ENCODE peak calls at places on chromosomes 6 and 20, in six cellular contexts. S is choroid plexus epithelial cell; O is epithelial cell of proximal tubule; Q is activated B cell treated with CpG ODN at 0.5 μM for 24 hours; B is dorsolateral prefrontal cortex; F is CD8-positive, alpha-beta T cell. Z is an unnamed sample.

GRCh38 chr6:138105880-138106664 is 1.1 kb downstream of the PERP start:
- DNase-seq in S (peak), O (no peak), Q (no peak), B (no peak), F (no peak), Z (no peak)

GRCh38 chr6:29696147-29697129 is 15.5 kb upstream of the ZFP57 start:
- DNase-seq in S (peak), O (no peak), Q (no peak), B (peak), F (no peak), Z (no peak)

GRCh38 chr6:140046030-140046632 is 671.7 kb upstream of the CITED2 start:
- DNase-seq in S (no peak), O (no peak), Q (no peak), B (no peak), F (no peak), Z (no peak)

GRCh38 chr6:157464653-157465535 is 83.9 kb downstream of the ZDHHC14 start:
- DNase-seq in S (no peak), O (no peak), Q (peak), B (no peak), F (no peak), Z (no peak)

GRCh38 chr6:44285552-44286284 is 15.5 kb downstream of the TMEM151B start:
- DNase-seq in S (peak), O (no peak), Q (no peak), B (no peak), F (no peak), Z (no peak)

GRCh38 chr6:45376310-45377040 is 1.3 kb downstream of the SUPT3H start:
- DNase-seq in S (peak), O (no peak), Q (no peak), B (no peak), F (no peak), Z (no peak)

GRCh38 chr6:38805127-38805655 is 90.1 kb downstream of the DNAH8 start:
- DNase-seq in S (no peak), O (no peak), Q (no peak), B (no peak), F (no peak), Z (no peak)

GRCh38 chr20:62219101-62219991 is 732 bp downstream of the HRH3 start:
- DNase-seq in S (peak), O (no peak), Q (no peak), B (no peak), F (no peak), Z (no peak)

GRCh38 chr20:17728074-17728473 is 28.3 kb downstream of the BANF2 start:
- DNase-seq in S (no peak), O (no peak), Q (no peak), B (no peak), F (no peak), Z (no peak)

GRCh38 chr6:133590814-133591213 is 298.1 kb upstream of the TCF21 start:
- DNase-seq in S (peak), O (no peak), Q (no peak), B (no peak), F (no peak), Z (no peak)

GRCh38 chr6:27161946-27162603 is 85.4 kb upstream of the PRSS16 start:
- DNase-seq in S (peak), O (no peak), Q (no peak), B (peak), F (no peak), Z (no peak)

GRCh38 chr20:33648396-33649004 is 13.6 kb upstream of the C20orf144 start:
- DNase-seq in S (no peak), O (no peak), Q (no peak), B (no peak), F (no peak), Z (no peak)

GRCh38 chr6:20875369-20875963 is 341.2 kb downstream of the CDKAL1 start:
- DNase-seq in S (peak), O (peak), Q (no peak), B (no peak), F (no peak), Z (no peak)

GRCh38 chr6:112443118-112443641 is 96.0 kb downstream of the RFPL4B start:
- DNase-seq in S (no peak), O (peak), Q (no peak), B (no peak), F (no peak), Z (no peak)

GRCh38 chr6:33904050-33904827 is 100.4 kb upstream of the MLN start:
- DNase-seq in S (peak), O (no peak), Q (no peak), B (no peak), F (peak), Z (no peak)

GRCh38 chr20:47310729-47311128 is 45.8 kb downstream of the ZMYND8 start:
- DNase-seq in S (no peak), O (no peak), Q (no peak), B (no peak), F (no peak), Z (no peak)

GRCh38 chr6:150008588-150008987 is 16.7 kb downstream of the RAET1L start:
- DNase-seq in S (no peak), O (no peak), Q (no peak), B (no peak), F (no peak), Z (no peak)

GRCh38 chr6:126153661-126154060 is 167.3 kb downstream of the TRMT11 start:
- DNase-seq in S (peak), O (no peak), Q (no peak), B (no peak), F (no peak), Z (no peak)

GRCh38 chr6:148747145-148747492 is 289 bp downstream of the UST start:
- DNase-seq in S (no peak), O (no peak), Q (no peak), B (no peak), F (no peak), Z (peak)

GRCh38 chr6:105851181-105851580 is 235.0 kb upstream of the PRDM1 start:
- DNase-seq in S (peak), O (no peak), Q (no peak), B (no peak), F (no peak), Z (no peak)

GRCh38 chr6:120869397-120869796 is 464.9 kb downstream of the TBC1D32 start:
- DNase-seq in S (peak), O (no peak), Q (no peak), B (no peak), F (no peak), Z (peak)

GRCh38 chr6:122789078-122789861 is at the start of gene SMPDL3A:
- DNase-seq in S (peak), O (no peak), Q (peak), B (peak), F (no peak), Z (peak)

DNA sequence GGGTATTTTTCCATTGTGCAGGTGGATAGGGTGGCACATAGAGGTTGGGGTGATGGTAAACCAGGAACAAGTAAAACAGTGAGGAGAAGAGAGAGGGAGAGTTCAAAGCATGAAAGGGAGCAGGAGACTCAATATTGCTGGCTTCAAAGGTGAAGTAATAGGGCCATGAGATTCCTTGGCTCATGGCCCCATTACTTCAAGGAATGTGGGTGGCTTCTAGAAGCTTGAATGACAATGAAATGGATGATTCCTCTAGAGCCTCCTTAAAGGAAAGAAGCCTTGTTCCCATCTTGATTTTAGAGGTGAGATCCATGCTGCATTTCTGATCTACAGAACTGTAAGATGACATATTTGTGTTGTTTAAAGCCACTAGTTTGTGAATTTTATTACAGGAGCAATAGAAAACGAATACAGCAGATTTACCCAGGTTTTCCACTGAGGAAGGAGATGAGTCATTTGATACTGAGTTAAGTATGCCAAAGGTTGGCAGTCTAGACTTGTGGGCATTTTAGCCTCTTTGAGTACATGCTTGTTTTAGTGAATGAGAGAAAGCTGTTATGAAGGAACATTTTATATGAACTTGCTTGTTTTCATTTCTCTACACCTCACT is 110.4 kb downstream of the PLCB4 start:
- DNase-seq in S (peak), O (peak), Q (no peak), B (no peak), F (no peak), Z (no peak)
- TF ChIP-seq CTCF in S (no peak), O (no peak), Q (no peak), B (no peak), F (no peak), Z (no peak)

GRCh38 chr20:5569021-5569420 is 181.2 kb upstream of the SHLD1 start:
- DNase-seq in S (peak), O (no peak), Q (no peak), B (no peak), F (peak), Z (no peak)
- TF ChIP-seq CTCF in S (peak), O (peak), Q (peak), B (peak), F (peak), Z (peak)

GRCh38 chr6:169751242-169752073 is at the start of the genes DYNLT2 and ERMARD:
- DNase-seq in S (peak), O (peak), Q (peak), B (peak), F (peak), Z (peak)
- TF ChIP-seq CTCF in S (peak), O (no peak), Q (no peak), B (peak), F (no peak), Z (peak)

DNA sequence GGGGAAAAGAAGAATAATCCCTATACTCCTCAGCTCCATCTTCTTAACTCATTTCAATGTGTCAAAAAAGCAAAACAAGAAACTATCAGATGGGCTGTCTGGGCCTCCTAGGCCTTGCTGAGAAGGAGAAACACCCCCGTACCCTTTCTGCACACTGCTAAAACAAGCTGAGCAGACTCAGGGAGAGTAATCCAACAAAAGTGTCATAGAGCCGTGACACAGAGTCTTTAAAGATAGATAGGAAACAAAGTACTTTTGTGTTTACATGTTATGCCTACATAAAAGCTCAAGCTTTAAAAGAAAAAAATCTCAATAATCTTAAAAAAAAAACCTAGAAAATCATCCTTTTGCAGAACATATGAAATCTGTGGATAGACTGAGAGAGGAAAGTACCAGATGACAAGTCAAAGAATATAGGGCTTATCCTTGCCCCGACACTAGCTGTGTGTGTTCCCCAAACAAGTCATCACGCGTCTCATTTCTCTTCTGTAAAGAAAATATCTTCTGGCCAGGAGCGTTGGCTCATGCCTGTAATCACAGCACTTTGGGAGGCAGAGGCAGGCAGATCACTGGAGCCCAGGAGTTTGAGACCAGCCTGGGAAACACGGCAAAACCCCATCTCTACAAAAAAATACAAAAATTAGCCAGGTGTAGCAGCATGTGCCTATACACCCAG is 81.3 kb downstream of the MAP3K5 start:
- DNase-seq in S (no peak), O (no peak), Q (no peak), B (no peak), F (no peak), Z (no peak)
- TF ChIP-seq CTCF in S (no peak), O (no peak), Q (no peak), B (no peak), F (no peak), Z (no peak)

GRCh38 chr20:45297786-45298497 is 8.7 kb upstream of the RBPJL start:
- DNase-seq in S (no peak), O (no peak), Q (no peak), B (no peak), F (no peak), Z (no peak)

GRCh38 chr20:45299786-45300185 is 6.9 kb upstream of the RBPJL start:
- DNase-seq in S (no peak), O (no peak), Q (no peak), B (no peak), F (no peak), Z (no peak)

GRCh38 chr20:45301824-45302251 is 4.8 kb upstream of the RBPJL start:
- DNase-seq in S (no peak), O (no peak), Q (no peak), B (no peak), F (no peak), Z (no peak)

GRCh38 chr20:45303586-45304463 is 2.8 kb upstream of the RBPJL start:
- DNase-seq in S (no peak), O (no peak), Q (no peak), B (no peak), F (no peak), Z (no peak)

DNA sequence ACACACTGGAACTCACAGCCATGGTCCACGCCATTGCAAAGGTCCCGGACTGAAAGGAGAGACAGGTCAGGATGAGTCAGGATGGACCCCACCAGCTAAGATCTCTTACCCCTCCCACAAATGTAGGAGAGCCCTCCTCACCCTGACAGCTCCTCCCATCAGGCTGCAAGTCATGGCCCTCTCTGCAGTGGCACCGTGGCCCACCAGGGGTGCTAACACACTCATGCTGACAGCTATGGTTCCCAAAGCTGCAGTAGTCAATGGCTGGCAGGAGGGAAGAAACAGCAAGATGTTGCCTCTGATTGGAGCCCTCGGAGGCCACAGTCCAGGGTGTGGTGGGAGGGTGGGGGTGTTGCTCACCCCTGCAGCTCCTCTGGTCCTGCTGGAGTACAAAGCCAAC is 5.7 kb upstream of the RBPJL start:
- DNase-seq in S (peak), O (no peak), Q (no peak), B (no peak), F (no peak), Z (no peak)
- TF ChIP-seq CTCF in S (peak), O (peak), Q (no peak), B (no peak), F (peak), Z (no peak)

GRCh38 chr6:158628542-158628941 is 16.0 kb downstream of the DYNLT1 start:
- DNase-seq in S (no peak), O (no peak), Q (no peak), B (no peak), F (no peak), Z (no peak)

GRCh38 chr6:158627168-158627939 is 17.2 kb downstream of the DYNLT1 start:
- DNase-seq in S (no peak), O (no peak), Q (no peak), B (no peak), F (no peak), Z (no peak)

GRCh38 chr6:158630944-158631616 is 13.5 kb downstream of the DYNLT1 start:
- DNase-seq in S (peak), O (no peak), Q (no peak), B (no peak), F (no peak), Z (no peak)

GRCh38 chr6:158627940-158628211 is 16.7 kb downstream of the DYNLT1 start:
- DNase-seq in S (no peak), O (no peak), Q (no peak), B (no peak), F (no peak), Z (no peak)

GRCh38 chr6:158629376-158630221 is 14.9 kb downstream of the DYNLT1 start:
- DNase-seq in S (no peak), O (no peak), Q (no peak), B (no peak), F (peak), Z (no peak)
- TF ChIP-seq CTCF in S (peak), O (peak), Q (no peak), B (no peak), F (peak), Z (no peak)

DNA sequence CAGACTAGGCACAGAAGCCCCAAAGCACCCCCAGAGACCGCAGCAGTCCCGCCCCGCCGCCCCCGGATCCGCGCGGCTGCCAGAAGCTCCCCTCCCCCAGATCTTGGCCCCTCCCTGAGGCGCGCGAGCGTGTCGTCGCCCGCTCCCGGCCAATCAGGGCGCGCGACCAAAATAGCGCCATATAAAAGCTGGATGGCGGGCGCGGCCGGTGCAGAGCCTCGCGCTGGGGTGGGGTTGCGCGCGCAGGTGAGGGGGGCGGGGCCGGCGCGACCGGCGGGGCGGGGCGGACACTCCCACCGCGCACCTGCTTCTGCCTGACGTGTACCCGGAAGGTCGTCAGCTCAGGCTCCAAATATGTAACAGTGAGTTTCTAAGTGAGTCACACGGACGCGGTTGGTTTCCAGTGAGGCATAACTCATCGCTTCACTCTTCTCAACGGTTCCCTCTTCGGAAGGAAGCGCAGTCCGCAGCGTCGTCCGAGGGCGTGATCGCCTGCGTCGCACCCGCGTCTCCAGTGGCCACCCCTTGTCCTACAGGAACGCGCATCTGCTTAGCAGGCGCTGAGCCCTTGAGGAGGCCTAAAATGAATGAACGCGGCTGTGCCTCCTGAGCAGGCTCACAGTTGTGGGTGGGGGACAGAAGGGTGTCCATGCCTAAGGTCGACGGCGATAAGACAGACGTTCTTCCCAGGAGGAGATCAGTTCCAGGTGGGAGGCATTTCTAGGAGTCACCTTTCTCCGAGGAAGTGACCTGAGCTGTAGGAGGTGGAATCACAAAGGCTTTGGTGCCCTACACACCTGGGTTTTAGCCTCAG is 50.6 kb upstream of the EZR start:
- DNase-seq in S (peak), O (peak), Q (peak), B (peak), F (peak), Z (peak)
- TF ChIP-seq CTCF in S (no peak), O (peak), Q (no peak), B (no peak), F (no peak), Z (no peak)